ENCODE peak calls at places on chromosomes 11 and 22, in seven cellular contexts. L is GM12878, S is HepG2, R is HCT116, A is IMR-90, W is H1, M is K562. I is an unnamed sample.

GRCh38 chr22:43980996-43981395 is 25.8 kb downstream of the SAMM50 start:
- DNase-seq in R (no peak), M (no peak), W (no peak), A (no peak), S (no peak), L (no peak), I (no peak)

GRCh38 chr11:117202386-117203068 is 3.4 kb downstream of the TAGLN start:
- DNase-seq in A (no peak), W (no peak), L (no peak), S (no peak), M (no peak), R (no peak), I (no peak)

GRCh38 chr22:43747877-43748276 is 64.2 kb downstream of the EFCAB6 start:
- DNase-seq in L (no peak), S (no peak), A (no peak), R (no peak), W (no peak), M (peak), I (no peak)

GRCh38 chr11:3007404-3008010 is 15.4 kb upstream of the NAP1L4 start:
- DNase-seq in A (no peak), L (no peak), R (no peak), W (no peak), S (no peak), M (no peak), I (no peak)

GRCh38 chr11:44817207-44817944 is 90.6 kb downstream of the TSPAN18 start:
- DNase-seq in M (no peak), W (no peak), R (no peak), A (peak), S (no peak), L (no peak), I (no peak)

GRCh38 chr11:70399681-70400112 is 1.4 kb downstream of the CTTN start:
- DNase-seq in M (peak), A (peak), W (peak), R (peak), L (no peak), S (peak), I (peak)

GRCh38 chr22:32469799-32470212 is 4.8 kb upstream of the FBXO7 start:
- DNase-seq in R (peak), W (no peak), L (no peak), M (peak), S (no peak), A (peak), I (no peak)

GRCh38 chr11:48148749-48149148 is 67.9 kb upstream of the OR4B1 start:
- DNase-seq in L (no peak), M (no peak), A (no peak), S (no peak), R (no peak), W (no peak), I (peak)

GRCh38 chr11:9070740-9071476 is 20.5 kb downstream of the SCUBE2 start:
- DNase-seq in W (peak), S (no peak), M (no peak), R (no peak), A (no peak), L (no peak), I (no peak)

GRCh38 chr22:46336119-46337078 is 885 bp downstream of the TRMU start:
- DNase-seq in M (peak), A (peak), S (peak), R (no peak), W (no peak), L (no peak), I (peak)

GRCh38 chr11:99803501-99803900 is 782.8 kb downstream of the CNTN5 start:
- DNase-seq in L (no peak), S (no peak), W (no peak), A (no peak), R (no peak), M (no peak), I (no peak)

GRCh38 chr11:110762596-110762995 is 50.4 kb upstream of the ARHGAP20 start:
- DNase-seq in A (peak), L (no peak), W (no peak), R (no peak), S (no peak), M (no peak), I (no peak)

GRCh38 chr22:24410110-24410856 is 17.1 kb upstream of the ADORA2A start:
- DNase-seq in R (no peak), W (no peak), A (peak), S (no peak), M (no peak), L (no peak), I (no peak)

GRCh38 chr11:100830295-100830694 is 143.2 kb downstream of the ARHGAP42 start:
- DNase-seq in R (no peak), A (no peak), L (no peak), S (no peak), M (no peak), W (no peak), I (no peak)

GRCh38 chr11:23288001-23288783 is 427.9 kb upstream of the CCDC179 start:
- DNase-seq in L (no peak), A (peak), R (no peak), W (no peak), S (no peak), M (no peak), I (peak)

GRCh38 chr11:57368106-57368826 is 12.7 kb downstream of the PRG3 start:
- DNase-seq in L (no peak), R (no peak), S (no peak), M (peak), W (no peak), A (no peak), I (no peak)

GRCh38 chr22:35555351-35555915 is 14.8 kb downstream of the RASD2 start:
- DNase-seq in S (no peak), L (no peak), W (no peak), A (peak), M (no peak), R (no peak), I (no peak)

GRCh38 chr22:19442166-19442565 is 5.3 kb downstream of the C22orf39 start:
- DNase-seq in L (no peak), S (no peak), M (no peak), R (no peak), A (no peak), W (no peak), I (no peak)
- TF ChIP-seq POLR2A in L (peak), S (no peak), M (peak), R (no peak), A (no peak), W (no peak), I (no peak)

DNA sequence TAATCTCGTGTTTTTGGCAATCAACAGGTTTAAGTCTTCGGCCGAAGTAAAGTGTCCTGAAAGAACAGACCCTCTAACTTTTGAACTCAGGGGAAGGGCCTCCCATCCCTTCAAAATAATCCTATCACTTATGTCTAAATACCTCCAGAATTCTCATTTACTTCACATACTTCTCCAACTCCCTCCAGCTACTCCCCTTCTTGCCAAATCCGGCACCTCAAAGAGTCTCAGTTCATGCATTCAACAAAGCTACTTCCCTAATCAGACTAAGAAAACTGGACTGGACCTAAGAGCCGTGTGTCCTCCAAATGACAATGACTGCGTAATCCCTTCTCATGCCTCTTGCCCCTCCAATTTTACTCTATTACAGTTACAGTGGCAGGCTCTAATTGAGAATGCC is 1.3 kb downstream of the DDB1 start:
- DNase-seq in W (no peak), R (no peak), L (no peak), A (no peak), S (no peak), M (no peak), I (no peak)
- H3K9ac ChIP-seq in W (peak), R (peak), L (peak), A (peak), S (peak), M (peak), I (peak)

GRCh38 chr11:18347471-18348125 is 25.2 kb downstream of the GTF2H1 start:
- DNase-seq in R (no peak), M (no peak), S (no peak), W (no peak), L (no peak), A (peak), I (peak)
- H3K4me2 ChIP-seq in R (no peak), M (no peak), S (no peak), W (no peak), L (no peak), A (peak), I (no peak)

DNA sequence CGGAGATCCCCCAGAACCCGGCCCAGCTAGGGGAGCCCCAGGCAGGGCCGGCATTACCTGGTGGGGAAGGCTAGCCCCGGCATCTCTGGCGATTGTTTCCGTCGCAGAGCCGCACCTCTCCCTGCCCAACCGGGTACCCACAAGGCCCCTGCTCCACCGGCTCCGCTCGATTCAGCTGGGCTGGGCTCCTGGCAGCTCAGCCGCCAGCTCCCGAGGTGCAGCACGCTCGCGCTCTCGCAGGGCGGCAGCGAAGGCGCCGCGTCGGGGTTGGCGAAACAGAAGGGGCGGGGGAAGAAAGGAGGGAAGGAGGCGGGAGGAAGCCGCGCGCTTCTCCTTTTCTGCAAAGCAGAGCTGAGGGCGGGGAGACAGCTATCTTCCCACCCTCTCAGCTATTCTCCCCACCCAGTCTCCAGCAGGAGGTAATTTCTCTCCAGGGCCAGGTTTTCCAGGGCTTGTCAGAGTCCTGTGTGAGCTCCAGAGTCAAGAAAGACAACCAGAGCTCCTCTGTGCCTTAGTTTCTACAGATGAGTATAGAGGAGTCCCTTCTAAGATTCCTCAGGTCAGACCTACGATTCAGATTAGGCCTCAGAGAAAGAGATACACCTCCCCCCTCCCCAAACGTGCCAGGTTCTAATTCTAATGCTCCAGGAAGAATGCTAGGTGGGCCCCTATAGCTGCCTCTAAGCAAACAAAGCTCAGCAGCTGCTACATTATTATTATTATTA is 62.0 kb downstream of the PAK1 start:
- DNase-seq in A (peak), L (peak), W (peak), R (peak), M (peak), S (no peak), I (peak)
- TF ChIP-seq POLR2A in A (no peak), L (peak), W (no peak), R (no peak), M (no peak), S (no peak), I (peak)

DNA sequence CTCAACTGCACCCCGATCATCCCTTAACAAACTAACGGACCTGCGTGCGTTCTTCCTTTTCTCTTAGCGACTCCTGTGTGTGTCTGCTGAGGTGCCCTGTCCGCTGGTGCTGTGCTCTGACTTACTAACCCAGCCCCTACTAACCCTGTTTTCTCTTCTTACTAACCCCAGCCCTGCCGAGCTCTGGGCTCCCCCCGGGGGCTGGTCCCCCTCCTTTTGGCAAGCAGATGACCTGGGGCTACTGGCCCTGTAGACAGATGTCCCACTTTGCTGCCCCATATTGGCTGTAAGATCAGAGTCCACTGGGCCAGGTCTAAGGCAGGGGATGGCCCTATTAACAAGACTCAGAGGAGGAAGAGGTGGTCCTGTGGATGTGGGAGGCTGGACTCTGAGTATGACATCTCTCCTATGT is 14.7 kb downstream of the MIAT start:
- DNase-seq in A (no peak), L (no peak), W (no peak), S (no peak), M (peak), R (no peak), I (no peak)
- H3K9ac ChIP-seq in A (peak), L (peak), W (no peak), S (no peak), M (no peak), R (peak), I (peak)

I was measured in endothelial cell of umbilical vein.